ENCODE peak calls at places on chromosomes 7 and 10, in five cellular contexts. B is kidney epithelial cell, F is BJ, H is cardiac muscle cell, D is heart left ventricle. J is an unnamed sample.
A peak's percentile ranks its signal among the peaks of the same experiment; 100 is the strongest.

GRCh38 chr10:100881552-100882250 is 31.1 kb upstream of the SLF2 start:
- DNase-seq in B (no peak), D (no peak), F (no peak), H (no peak), J (no peak)

GRCh38 chr7:46315891-46316290 is 394.8 kb upstream of the IGFBP3 start:
- DNase-seq in F (peak; percentile 58), H (no peak), B (no peak), D (no peak), J (no peak)

GRCh38 chr7:152074673-152075072 is 49.2 kb downstream of the GALNT11 start:
- DNase-seq in B (no peak), F (no peak), H (peak; percentile 54), D (no peak), J (no peak)

GRCh38 chr10:118571123-118571522 is 24.3 kb downstream of the PRLHR start:
- DNase-seq in H (no peak), D (no peak), B (no peak), F (no peak), J (no peak)

GRCh38 chr10:62817763-62818425 is 1.7 kb upstream of the EGR2 start:
- DNase-seq in H (peak; percentile 89), F (no peak), B (no peak), D (peak; percentile 86), J (peak; percentile 79)

GRCh38 chr7:106568680-106569499 is 92.1 kb downstream of the CCDC71L start:
- DNase-seq in H (no peak), B (peak; percentile 42), D (no peak), F (peak; percentile 94), J (no peak)

GRCh38 chr10:109894516-109894915 is 28.8 kb downstream of the XPNPEP1 start:
- DNase-seq in B (no peak), D (peak; percentile 90), F (no peak), H (no peak), J (no peak)

GRCh38 chr10:17228081-17229015 is at the start of gene VIM:
- DNase-seq in F (peak; percentile 86), D (peak; percentile 93), B (peak; percentile 83), H (peak; percentile 86), J (peak; percentile 78)

GRCh38 chr10:65416094-65416493 is 1509.7 kb upstream of the LRRTM3 start:
- DNase-seq in H (no peak), B (no peak), D (no peak), F (no peak), J (no peak)

GRCh38 chr7:119935418-119936025 is 337.5 kb upstream of the KCND2 start:
- DNase-seq in D (no peak), F (no peak), B (no peak), H (peak; percentile 45), J (no peak)
- TF ChIP-seq CTCF in D (peak; percentile 55), F (peak; percentile 31), B (peak; percentile 33), H (peak; percentile 51), J (peak; percentile 62)

GRCh38 chr10:1078668-1079067 is 22.5 kb downstream of the WDR37 start:
- DNase-seq in D (no peak), H (no peak), B (no peak), F (no peak), J (no peak)

GRCh38 chr10:1069680-1070079 is 13.5 kb downstream of the WDR37 start:
- DNase-seq in F (no peak), D (no peak), H (no peak), B (no peak), J (no peak)

GRCh38 chr10:1070939-1071338 is 14.8 kb downstream of the WDR37 start:
- DNase-seq in B (no peak), F (no peak), H (no peak), D (no peak), J (no peak)

GRCh38 chr10:1074063-1074747 is 18.0 kb downstream of the WDR37 start:
- DNase-seq in B (no peak), F (no peak), D (no peak), H (no peak), J (no peak)

DNA sequence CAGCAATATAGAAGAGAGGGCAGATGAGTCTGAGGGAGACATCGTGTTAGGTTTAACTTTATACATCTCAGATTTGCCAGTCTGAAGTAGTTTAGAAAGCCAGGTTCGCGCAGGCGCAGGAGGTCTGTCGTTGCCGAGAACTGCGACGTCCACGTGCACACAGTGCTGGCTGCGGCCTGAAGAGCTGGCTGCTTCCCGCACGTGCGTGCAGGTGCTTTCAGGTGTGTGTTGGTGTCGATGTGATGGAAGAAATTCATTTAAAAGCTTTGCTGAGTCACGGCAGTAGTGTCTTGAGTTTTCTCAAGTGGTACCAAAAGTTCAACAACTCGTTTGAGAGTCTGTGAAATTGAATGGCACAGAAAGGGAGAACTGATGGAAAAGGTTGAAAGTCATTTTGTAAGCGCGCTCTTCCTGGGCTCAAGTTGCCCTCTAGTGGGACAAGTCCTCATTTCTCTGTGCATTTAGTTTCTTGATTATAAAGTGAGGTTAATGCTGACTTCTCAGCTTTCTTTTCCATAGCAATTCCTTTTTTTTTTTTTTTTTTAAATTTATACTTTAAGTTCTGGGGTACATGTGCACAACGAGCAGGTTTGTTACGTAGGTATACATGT is 18.7 kb downstream of the WDR37 start:
- DNase-seq in H (no peak), D (no peak), B (no peak), F (no peak), J (no peak)
- TF ChIP-seq CTCF in H (peak; percentile 33), D (no peak), B (peak; percentile 23), F (no peak), J (no peak)

GRCh38 chr10:42753126-42753506 is 29.5 kb upstream of the BMS1 start:
- DNase-seq in H (peak; percentile 71), D (peak; percentile 81), F (no peak), B (peak; percentile 7), J (peak; percentile 87)

GRCh38 chr10:42755028-42755451 is 27.6 kb upstream of the BMS1 start:
- DNase-seq in B (no peak), H (peak; percentile 2), F (no peak), D (peak; percentile 31), J (peak; percentile 41)

GRCh38 chr10:42755591-42756093 is 27.0 kb upstream of the BMS1 start:
- DNase-seq in F (no peak), D (no peak), H (no peak), B (no peak), J (no peak)

GRCh38 chr10:42753507-42754154 is 29.0 kb upstream of the BMS1 start:
- DNase-seq in B (no peak), D (peak; percentile 31), F (no peak), H (peak; percentile 0), J (peak; percentile 18)

DNA sequence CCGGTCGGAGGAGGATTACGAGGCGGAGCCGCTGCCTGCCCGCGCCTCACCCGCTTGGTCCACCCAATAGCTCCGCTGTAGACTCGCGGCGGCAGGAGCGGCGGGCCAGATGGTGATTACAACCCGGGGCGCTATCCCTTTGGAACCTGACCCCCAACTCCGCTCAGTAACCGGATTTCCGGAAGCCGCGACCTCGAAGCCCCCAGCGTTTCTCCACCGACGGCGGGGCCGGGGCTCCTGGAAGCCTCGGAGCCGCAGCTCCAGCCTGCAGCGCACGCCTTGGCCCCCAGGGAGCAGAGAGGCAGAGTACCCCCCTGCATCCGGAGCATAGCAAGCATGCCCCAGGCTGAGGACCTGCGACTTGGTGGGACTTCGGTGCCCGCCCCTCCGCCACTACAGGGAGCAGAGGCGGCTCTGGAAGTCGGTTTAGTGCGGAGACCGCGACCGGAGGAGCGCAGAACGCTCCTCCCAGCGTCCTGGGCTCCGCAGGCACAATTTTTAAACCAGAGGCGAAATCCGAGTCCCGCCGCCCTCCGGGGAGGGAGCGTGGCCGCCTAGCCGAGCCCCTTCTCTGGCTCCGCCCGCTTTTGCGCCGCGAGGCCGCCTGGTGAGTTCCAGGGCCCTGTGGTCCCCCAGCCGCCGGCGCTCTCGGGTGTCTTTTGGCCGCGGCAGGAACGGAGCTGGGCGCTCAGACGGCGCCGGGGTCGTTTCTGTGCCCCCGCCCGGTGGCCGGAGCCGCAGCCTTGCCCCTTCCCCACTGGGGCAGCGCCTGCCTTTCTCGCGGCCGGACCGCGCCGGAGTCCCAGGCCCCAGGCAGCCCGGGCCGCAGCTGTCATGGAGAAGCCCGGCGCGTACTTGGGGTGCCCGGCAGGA is 28.2 kb upstream of the BMS1 start:
- DNase-seq in H (peak; percentile 31), B (no peak), D (peak; percentile 57), F (no peak), J (peak; percentile 64)
- TF ChIP-seq CTCF in H (no peak), B (no peak), D (no peak), F (no peak), J (no peak)

GRCh38 chr7:73605601-73606220 is 18.6 kb downstream of the MLXIPL start:
- DNase-seq in B (no peak), D (no peak), H (peak; percentile 36), F (no peak), J (no peak)

GRCh38 chr7:73610105-73610504 is 14.2 kb downstream of the MLXIPL start:
- DNase-seq in H (no peak), D (no peak), F (no peak), B (no peak), J (no peak)

GRCh38 chr7:73611017-73611555 is 13.2 kb downstream of the MLXIPL start:
- DNase-seq in H (no peak), D (no peak), B (no peak), F (no peak), J (no peak)

GRCh38 chr7:73602721-73603651 is 21.3 kb downstream of the MLXIPL start:
- DNase-seq in B (no peak), H (no peak), D (no peak), F (no peak), J (no peak)

DNA sequence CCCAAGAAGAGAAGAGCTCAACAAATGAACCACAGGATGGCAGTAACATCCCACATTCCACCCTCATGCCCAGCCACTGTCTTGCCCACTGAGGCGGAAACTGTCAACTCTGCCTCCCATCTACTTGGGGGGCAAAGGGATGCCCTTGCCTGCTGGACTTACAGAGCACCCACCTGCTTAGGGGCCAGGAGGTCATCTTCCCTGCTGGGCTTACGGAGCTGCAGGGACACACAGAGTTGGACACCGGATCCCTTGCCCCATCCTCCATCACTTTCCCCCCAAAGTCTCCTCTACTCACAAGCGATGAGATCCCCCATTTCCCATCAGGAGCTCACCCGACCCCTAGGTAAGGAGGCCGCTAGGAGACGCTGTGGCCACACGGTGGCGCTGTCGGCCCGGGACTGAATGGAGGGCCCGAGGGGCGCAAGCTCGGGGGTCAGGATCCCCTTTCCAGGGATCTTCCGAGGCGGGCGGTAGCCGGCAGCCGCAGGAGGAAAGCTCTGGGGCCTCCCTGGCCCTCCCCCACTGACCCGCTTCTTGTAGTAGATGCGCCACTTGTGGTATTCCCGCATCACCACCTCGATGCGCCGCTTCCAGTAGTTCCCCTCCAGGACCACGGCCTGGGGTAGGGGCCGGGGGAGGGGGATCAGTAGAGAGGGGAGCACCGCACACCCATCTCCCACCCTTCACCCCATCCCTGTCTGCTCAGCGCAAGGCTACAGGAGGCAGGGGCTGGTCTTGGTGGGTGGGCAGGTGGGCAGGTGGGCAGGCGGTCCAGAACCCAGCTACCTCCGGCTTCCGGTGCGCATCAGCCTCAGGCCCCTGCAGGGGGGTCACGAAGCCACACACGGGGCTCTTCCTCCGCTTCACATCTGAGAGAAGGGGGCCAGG is 17.3 kb downstream of the MLXIPL start:
- DNase-seq in B (no peak), H (peak; percentile 79), F (no peak), D (peak; percentile 63), J (peak; percentile 93)
- TF ChIP-seq CTCF in B (peak; percentile 94), H (peak; percentile 95), F (peak; percentile 93), D (peak; percentile 97), J (peak; percentile 95)

J was measured in nephron progenitor cell.